ENCODE peak calls at places on chromosomes 7 and 10, in seven cellular contexts. One of them, this sample, is unnamed.

GRCh38 chr10:17144757-17145156 is 15.1 kb upstream of the CUBN start:
- DNase-seq in mesendoderm: no peak
- DNase-seq in mesenchymal stem cell: no peak
- DNase-seq in H9: no peak
- DNase-seq in trophoblast cell: no peak
- DNase-seq in H1: no peak
- DNase-seq in neuronal stem cell: no peak
- DNase-seq in this sample: peak; percentile 55

GRCh38 chr10:114163062-114163861 is 10.7 kb downstream of the CCDC186 start:
- DNase-seq in trophoblast cell: peak; percentile 35
- DNase-seq in neuronal stem cell: no peak
- DNase-seq in H9: no peak
- DNase-seq in mesendoderm: peak; percentile 29
- DNase-seq in H1: no peak
- DNase-seq in mesenchymal stem cell: no peak
- DNase-seq in this sample: no peak

GRCh38 chr10:63699785-63700184 is 178.6 kb downstream of the REEP3 start:
- DNase-seq in mesenchymal stem cell: peak; percentile 50
- DNase-seq in H9: no peak
- DNase-seq in neuronal stem cell: no peak
- DNase-seq in H1: no peak
- DNase-seq in trophoblast cell: no peak
- DNase-seq in mesendoderm: no peak
- DNase-seq in this sample: peak; percentile 59

GRCh38 chr10:94093286-94093905 is 99.7 kb downstream of the PLCE1 start:
- DNase-seq in H1: no peak
- DNase-seq in mesendoderm: no peak
- DNase-seq in trophoblast cell: no peak
- DNase-seq in mesenchymal stem cell: no peak
- DNase-seq in H9: no peak
- DNase-seq in neuronal stem cell: no peak
- DNase-seq in this sample: peak; percentile 42

GRCh38 chr7:30660331-30661255 is 21.7 kb downstream of the CRHR2 start:
- DNase-seq in mesenchymal stem cell: no peak
- DNase-seq in neuronal stem cell: no peak
- DNase-seq in H9: no peak
- DNase-seq in trophoblast cell: no peak
- DNase-seq in H1: no peak
- DNase-seq in mesendoderm: no peak
- DNase-seq in this sample: no peak

GRCh38 chr7:158001003-158001402 is 586.6 kb downstream of the PTPRN2 start:
- DNase-seq in H9: no peak
- DNase-seq in trophoblast cell: no peak
- DNase-seq in mesendoderm: no peak
- DNase-seq in neuronal stem cell: no peak
- DNase-seq in mesenchymal stem cell: no peak
- DNase-seq in H1: no peak
- DNase-seq in this sample: no peak

GRCh38 chr10:22911889-22912762 is 15.7 kb upstream of the ARMC3 start:
- DNase-seq in trophoblast cell: no peak
- DNase-seq in mesenchymal stem cell: peak; percentile 34
- DNase-seq in mesendoderm: no peak
- DNase-seq in H1: no peak
- DNase-seq in neuronal stem cell: no peak
- DNase-seq in H9: no peak
- DNase-seq in this sample: no peak

GRCh38 chr10:92387289-92387940 is 96.4 kb downstream of the MARCHF5 start:
- DNase-seq in mesenchymal stem cell: peak; percentile 78
- DNase-seq in mesendoderm: peak; percentile 98
- DNase-seq in H1: peak; percentile 94
- DNase-seq in trophoblast cell: peak; percentile 68
- DNase-seq in H9: peak; percentile 96
- DNase-seq in neuronal stem cell: peak; percentile 88
- DNase-seq in this sample: peak; percentile 75

GRCh38 chr7:10734595-10734994 is 239.1 kb upstream of the PHF14 start:
- DNase-seq in mesendoderm: no peak
- DNase-seq in trophoblast cell: no peak
- DNase-seq in H9: no peak
- DNase-seq in neuronal stem cell: no peak
- DNase-seq in mesenchymal stem cell: no peak
- DNase-seq in H1: no peak
- DNase-seq in this sample: no peak

GRCh38 chr10:79638318-79638717 is 27.6 kb downstream of the SFTPA1 start:
- DNase-seq in mesenchymal stem cell: no peak
- DNase-seq in mesendoderm: no peak
- DNase-seq in trophoblast cell: no peak
- DNase-seq in H1: no peak
- DNase-seq in H9: no peak
- DNase-seq in neuronal stem cell: no peak
- DNase-seq in this sample: no peak

GRCh38 chr7:75951506-75951905 is 36.6 kb downstream of the POR start:
- DNase-seq in mesendoderm: no peak
- DNase-seq in H1: no peak
- DNase-seq in trophoblast cell: peak; percentile 98
- DNase-seq in H9: no peak
- DNase-seq in mesenchymal stem cell: peak; percentile 94
- DNase-seq in neuronal stem cell: no peak
- DNase-seq in this sample: peak; percentile 68

GRCh38 chr7:126589068-126589684 is 663.6 kb downstream of the GRM8 start:
- DNase-seq in mesenchymal stem cell: no peak
- DNase-seq in neuronal stem cell: no peak
- DNase-seq in H9: no peak
- DNase-seq in H1: no peak
- DNase-seq in trophoblast cell: peak; percentile 78
- DNase-seq in mesendoderm: no peak
- DNase-seq in this sample: no peak

GRCh38 chr7:151010307-151011096 is 13.8 kb downstream of the ATG9B start:
- DNase-seq in mesendoderm: peak; percentile 85
- DNase-seq in mesenchymal stem cell: peak; percentile 71
- DNase-seq in neuronal stem cell: no peak
- DNase-seq in H1: no peak
- DNase-seq in H9: peak; percentile 49
- DNase-seq in trophoblast cell: no peak
- DNase-seq in this sample: peak; percentile 23

GRCh38 chr7:128814496-128814895 is 15.7 kb upstream of the FLNC start:
- DNase-seq in trophoblast cell: no peak
- DNase-seq in H1: no peak
- DNase-seq in mesendoderm: no peak
- DNase-seq in neuronal stem cell: no peak
- DNase-seq in mesenchymal stem cell: no peak
- DNase-seq in H9: no peak
- DNase-seq in this sample: no peak

GRCh38 chr7:52143219-52143618 is 826.6 kb upstream of the COBL start:
- DNase-seq in H1: no peak
- DNase-seq in mesendoderm: no peak
- DNase-seq in trophoblast cell: no peak
- DNase-seq in H9: no peak
- DNase-seq in mesenchymal stem cell: no peak
- DNase-seq in neuronal stem cell: no peak
- DNase-seq in this sample: no peak

GRCh38 chr10:588246-589165 is 101.0 kb downstream of the DIP2C start:
- DNase-seq in trophoblast cell: no peak
- DNase-seq in mesendoderm: peak; percentile 28
- DNase-seq in mesenchymal stem cell: peak; percentile 61
- DNase-seq in neuronal stem cell: no peak
- DNase-seq in H9: no peak
- DNase-seq in H1: no peak
- DNase-seq in this sample: peak; percentile 69

GRCh38 chr10:23065549-23065948 is 29.8 kb upstream of the MSRB2 start:
- DNase-seq in H1: peak; percentile 38
- DNase-seq in neuronal stem cell: no peak
- DNase-seq in mesenchymal stem cell: no peak
- DNase-seq in trophoblast cell: peak; percentile 48
- DNase-seq in mesendoderm: no peak
- DNase-seq in H9: no peak
- DNase-seq in this sample: peak; percentile 59

GRCh38 chr10:78972160-78972946 is 96.4 kb upstream of the ZMIZ1 start:
- DNase-seq in trophoblast cell: peak; percentile 75
- DNase-seq in mesendoderm: peak; percentile 69
- DNase-seq in neuronal stem cell: peak; percentile 38
- DNase-seq in H1: no peak
- DNase-seq in H9: peak; percentile 39
- DNase-seq in mesenchymal stem cell: peak; percentile 98
- DNase-seq in this sample: peak; percentile 83

GRCh38 chr10:88042162-88043100 is 179.0 kb downstream of the PTEN start:
- DNase-seq in mesenchymal stem cell: peak; percentile 70
- DNase-seq in H1: no peak
- DNase-seq in trophoblast cell: peak; percentile 63
- DNase-seq in mesendoderm: peak; percentile 53
- DNase-seq in H9: peak; percentile 36
- DNase-seq in neuronal stem cell: no peak
- DNase-seq in this sample: peak; percentile 78

GRCh38 chr7:22572937-22573336 is 72.9 kb upstream of the STEAP1B start:
- DNase-seq in H1: no peak
- DNase-seq in mesendoderm: no peak
- DNase-seq in mesenchymal stem cell: peak; percentile 43
- DNase-seq in trophoblast cell: peak; percentile 100
- DNase-seq in H9: no peak
- DNase-seq in neuronal stem cell: no peak
- DNase-seq in this sample: peak; percentile 81

GRCh38 chr7:148242271-148242801 is 348.2 kb upstream of the C7orf33 start:
- DNase-seq in H9: peak; percentile 66
- DNase-seq in trophoblast cell: peak; percentile 92
- DNase-seq in neuronal stem cell: peak; percentile 48
- DNase-seq in mesendoderm: peak; percentile 82
- DNase-seq in H1: no peak
- DNase-seq in mesenchymal stem cell: peak; percentile 40
- DNase-seq in this sample: peak; percentile 16

GRCh38 chr10:104612577-104613205 is 28.4 kb upstream of the SORCS3 start:
- DNase-seq in neuronal stem cell: no peak
- DNase-seq in H1: no peak
- DNase-seq in H9: no peak
- DNase-seq in mesendoderm: peak; percentile 48
- DNase-seq in mesenchymal stem cell: no peak
- DNase-seq in trophoblast cell: no peak
- DNase-seq in this sample: no peak

GRCh38 chr7:148255333-148255732 is 335.2 kb upstream of the C7orf33 start:
- DNase-seq in mesenchymal stem cell: no peak
- DNase-seq in trophoblast cell: no peak
- DNase-seq in neuronal stem cell: no peak
- DNase-seq in mesendoderm: no peak
- DNase-seq in H9: no peak
- DNase-seq in H1: no peak
- DNase-seq in this sample: no peak

GRCh38 chr10:26437637-26438461 is at the start of gene APBB1IP:
- DNase-seq in mesendoderm: peak; percentile 68
- DNase-seq in trophoblast cell: peak; percentile 95
- DNase-seq in neuronal stem cell: no peak
- DNase-seq in mesenchymal stem cell: no peak
- DNase-seq in H1: peak; percentile 60
- DNase-seq in H9: peak; percentile 43
- DNase-seq in this sample: no peak

GRCh38 chr7:134101716-134102115 is 25.4 kb upstream of the LRGUK start:
- DNase-seq in mesenchymal stem cell: no peak
- DNase-seq in H9: no peak
- DNase-seq in trophoblast cell: no peak
- DNase-seq in neuronal stem cell: no peak
- DNase-seq in H1: no peak
- DNase-seq in mesendoderm: no peak
- DNase-seq in this sample: no peak

GRCh38 chr7:73679709-73680108 is 3.5 kb downstream of the DNAJC30 start:
- DNase-seq in H9: no peak
- DNase-seq in mesendoderm: no peak
- DNase-seq in neuronal stem cell: no peak
- DNase-seq in H1: no peak
- DNase-seq in trophoblast cell: no peak
- DNase-seq in mesenchymal stem cell: no peak
- DNase-seq in this sample: no peak
- H2BK120ac ChIP-seq in H9: no peak overlapping the region
- H2BK120ac ChIP-seq in mesendoderm: no peak overlapping the region
- H2BK120ac ChIP-seq in neuronal stem cell: no peak overlapping the region
- H2BK120ac ChIP-seq in H1: no peak overlapping the region
- H2BK120ac ChIP-seq in trophoblast cell: no peak overlapping the region
- H2BK120ac ChIP-seq in mesenchymal stem cell: no peak overlapping the region
- H2BK120ac ChIP-seq in this sample: no peak overlapping the region

GRCh38 chr7:106256137-106256536 is 28.6 kb downstream of the NAMPT start:
- DNase-seq in trophoblast cell: no peak
- DNase-seq in mesenchymal stem cell: no peak
- DNase-seq in neuronal stem cell: no peak
- DNase-seq in H1: no peak
- DNase-seq in H9: no peak
- DNase-seq in mesendoderm: no peak
- DNase-seq in this sample: no peak

GRCh38 chr7:106252568-106252967 is 32.2 kb downstream of the NAMPT start:
- DNase-seq in mesenchymal stem cell: no peak
- DNase-seq in neuronal stem cell: no peak
- DNase-seq in mesendoderm: no peak
- DNase-seq in trophoblast cell: no peak
- DNase-seq in H9: no peak
- DNase-seq in H1: no peak
- DNase-seq in this sample: no peak

GRCh38 chr7:106257752-106258151 is 27.0 kb downstream of the NAMPT start:
- DNase-seq in mesendoderm: no peak
- DNase-seq in H9: no peak
- DNase-seq in trophoblast cell: peak; percentile 35
- DNase-seq in mesenchymal stem cell: peak; percentile 28
- DNase-seq in H1: no peak
- DNase-seq in neuronal stem cell: no peak
- DNase-seq in this sample: no peak

GRCh38 chr7:106254525-106255128 is 30.2 kb downstream of the NAMPT start:
- DNase-seq in mesendoderm: no peak
- DNase-seq in mesenchymal stem cell: no peak
- DNase-seq in neuronal stem cell: no peak
- DNase-seq in H1: no peak
- DNase-seq in H9: no peak
- DNase-seq in trophoblast cell: no peak
- DNase-seq in this sample: no peak

DNA sequence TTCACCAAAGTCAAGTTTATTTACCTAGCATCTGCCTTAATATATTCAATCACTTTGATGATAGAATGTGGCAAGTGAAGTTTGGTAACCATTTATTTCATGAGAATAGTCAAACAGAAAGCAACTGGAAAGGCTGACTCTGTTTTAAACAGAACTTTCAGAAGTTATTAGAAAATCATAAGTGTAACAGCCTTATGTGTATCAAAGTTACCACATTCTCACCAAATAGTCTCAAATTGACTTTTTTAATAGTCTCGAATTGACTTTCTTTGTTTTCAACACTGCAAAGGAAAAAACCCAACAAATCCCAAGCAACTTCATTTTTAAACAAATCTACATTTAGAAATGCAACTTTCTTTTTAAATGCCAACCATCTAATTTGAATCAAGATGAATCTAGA is 29.5 kb downstream of the NAMPT start:
- DNase-seq in mesendoderm: no peak
- DNase-seq in H9: no peak
- DNase-seq in trophoblast cell: no peak
- DNase-seq in neuronal stem cell: no peak
- DNase-seq in mesenchymal stem cell: no peak
- DNase-seq in H1: no peak
- DNase-seq in this sample: no peak
- H2BK120ac ChIP-seq in mesendoderm: no peak overlapping the region
- H2BK120ac ChIP-seq in H9: no peak overlapping the region
- H2BK120ac ChIP-seq in trophoblast cell: no peak overlapping the region
- H2BK120ac ChIP-seq in neuronal stem cell: no peak overlapping the region
- H2BK120ac ChIP-seq in mesenchymal stem cell: no peak overlapping the region
- H2BK120ac ChIP-seq in H1: no peak overlapping the region
- H2BK120ac ChIP-seq in this sample: no peak overlapping the region

GRCh38 chr10:76190871-76191270 is 759.4 kb downstream of the LRMDA start:
- DNase-seq in mesendoderm: peak; percentile 17
- DNase-seq in neuronal stem cell: no peak
- DNase-seq in mesenchymal stem cell: no peak
- DNase-seq in H1: no peak
- DNase-seq in trophoblast cell: peak; percentile 24
- DNase-seq in H9: no peak
- DNase-seq in this sample: no peak
- H2BK120ac ChIP-seq in mesendoderm: no peak overlapping the region
- H2BK120ac ChIP-seq in neuronal stem cell: no peak overlapping the region
- H2BK120ac ChIP-seq in mesenchymal stem cell: no peak overlapping the region
- H2BK120ac ChIP-seq in H1: no peak overlapping the region
- H2BK120ac ChIP-seq in trophoblast cell: no peak overlapping the region
- H2BK120ac ChIP-seq in H9: no peak overlapping the region
- H2BK120ac ChIP-seq in this sample: peak overlapping the region; percentile 42

GRCh38 chr10:35545079-35545657 is 60.0 kb upstream of the GJD4 start:
- DNase-seq in mesendoderm: peak; percentile 31
- DNase-seq in H9: no peak
- DNase-seq in mesenchymal stem cell: no peak
- DNase-seq in neuronal stem cell: no peak
- DNase-seq in trophoblast cell: no peak
- DNase-seq in H1: no peak
- DNase-seq in this sample: no peak
- H2BK120ac ChIP-seq in mesendoderm: no peak overlapping the region
- H2BK120ac ChIP-seq in H9: no peak overlapping the region
- H2BK120ac ChIP-seq in mesenchymal stem cell: no peak overlapping the region
- H2BK120ac ChIP-seq in neuronal stem cell: no peak overlapping the region
- H2BK120ac ChIP-seq in trophoblast cell: no peak overlapping the region
- H2BK120ac ChIP-seq in H1: no peak overlapping the region
- H2BK120ac ChIP-seq in this sample: no peak overlapping the region

This sample was measured in IMR-90.